ENCODE peak calls at places on chromosomes 5 and 9, in ten cellular contexts. One of them, this sample, is unnamed.

GRCh38 chr5:77171141-77171910 is 39.2 kb upstream of the PDE8B start:
- DNase-seq in GM23338: no peak
- DNase-seq in activated CD8-positive, alpha-beta memory T cell treated with anti-CD3 and anti-CD28 coated beads for 48 hours: no peak
- DNase-seq in T follicular helper cell: no peak
- DNase-seq in GM23248: no peak
- DNase-seq in endothelial cell: no peak
- DNase-seq in hippocampal formation: no peak
- DNase-seq in activated naive CD4-positive, alpha-beta T cell treated with Interleukin-2 at 50 U/mL for 16 hours: no peak
- DNase-seq in EL: no peak
- DNase-seq in CD14-positive monocyte: no peak
- DNase-seq in this sample: no peak

GRCh38 chr9:124122813-124123462 is 111.4 kb downstream of the LHX2 start:
- DNase-seq in GM23338: no peak
- DNase-seq in activated CD8-positive, alpha-beta memory T cell treated with anti-CD3 and anti-CD28 coated beads for 48 hours: no peak
- DNase-seq in T follicular helper cell: no peak
- DNase-seq in GM23248: peak
- DNase-seq in endothelial cell: no peak
- DNase-seq in hippocampal formation: no peak
- DNase-seq in activated naive CD4-positive, alpha-beta T cell treated with Interleukin-2 at 50 U/mL for 16 hours: peak
- DNase-seq in EL: peak
- DNase-seq in CD14-positive monocyte: no peak
- DNase-seq in this sample: no peak

GRCh38 chr5:159096555-159097460 is 2.9 kb downstream of the EBF1 start:
- DNase-seq in GM23338: peak
- DNase-seq in activated CD8-positive, alpha-beta memory T cell treated with anti-CD3 and anti-CD28 coated beads for 48 hours: no peak
- DNase-seq in T follicular helper cell: no peak
- DNase-seq in GM23248: no peak
- DNase-seq in endothelial cell: peak
- DNase-seq in hippocampal formation: no peak
- DNase-seq in activated naive CD4-positive, alpha-beta T cell treated with Interleukin-2 at 50 U/mL for 16 hours: no peak
- DNase-seq in EL: no peak
- DNase-seq in CD14-positive monocyte: no peak
- DNase-seq in this sample: no peak

GRCh38 chr9:128361296-128361980 is 9.7 kb upstream of the URM1 start:
- DNase-seq in GM23338: no peak
- DNase-seq in activated CD8-positive, alpha-beta memory T cell treated with anti-CD3 and anti-CD28 coated beads for 48 hours: no peak
- DNase-seq in T follicular helper cell: no peak
- DNase-seq in GM23248: peak
- DNase-seq in endothelial cell: no peak
- DNase-seq in hippocampal formation: no peak
- DNase-seq in activated naive CD4-positive, alpha-beta T cell treated with Interleukin-2 at 50 U/mL for 16 hours: no peak
- DNase-seq in EL: no peak
- DNase-seq in CD14-positive monocyte: no peak
- DNase-seq in this sample: no peak

GRCh38 chr9:82993856-82994605 is 68.9 kb downstream of the RASEF start:
- DNase-seq in GM23338: no peak
- DNase-seq in activated CD8-positive, alpha-beta memory T cell treated with anti-CD3 and anti-CD28 coated beads for 48 hours: no peak
- DNase-seq in T follicular helper cell: no peak
- DNase-seq in GM23248: no peak
- DNase-seq in endothelial cell: no peak
- DNase-seq in hippocampal formation: no peak
- DNase-seq in activated naive CD4-positive, alpha-beta T cell treated with Interleukin-2 at 50 U/mL for 16 hours: no peak
- DNase-seq in EL: no peak
- DNase-seq in CD14-positive monocyte: no peak
- DNase-seq in this sample: no peak

GRCh38 chr9:119951090-119951489 is 581.9 kb upstream of the BRINP1 start:
- DNase-seq in GM23338: peak
- DNase-seq in activated CD8-positive, alpha-beta memory T cell treated with anti-CD3 and anti-CD28 coated beads for 48 hours: no peak
- DNase-seq in T follicular helper cell: no peak
- DNase-seq in GM23248: peak
- DNase-seq in endothelial cell: no peak
- DNase-seq in hippocampal formation: no peak
- DNase-seq in activated naive CD4-positive, alpha-beta T cell treated with Interleukin-2 at 50 U/mL for 16 hours: no peak
- DNase-seq in EL: peak
- DNase-seq in CD14-positive monocyte: no peak
- DNase-seq in this sample: peak

GRCh38 chr5:121503111-121503840 is 348.4 kb upstream of the FTMT start:
- DNase-seq in GM23338: peak
- DNase-seq in activated CD8-positive, alpha-beta memory T cell treated with anti-CD3 and anti-CD28 coated beads for 48 hours: no peak
- DNase-seq in T follicular helper cell: no peak
- DNase-seq in GM23248: peak
- DNase-seq in endothelial cell: peak
- DNase-seq in hippocampal formation: no peak
- DNase-seq in activated naive CD4-positive, alpha-beta T cell treated with Interleukin-2 at 50 U/mL for 16 hours: no peak
- DNase-seq in EL: no peak
- DNase-seq in CD14-positive monocyte: no peak
- DNase-seq in this sample: no peak

GRCh38 chr9:82130331-82131042 is 141.9 kb downstream of the SPATA31D1 start:
- DNase-seq in GM23338: no peak
- DNase-seq in activated CD8-positive, alpha-beta memory T cell treated with anti-CD3 and anti-CD28 coated beads for 48 hours: no peak
- DNase-seq in T follicular helper cell: no peak
- DNase-seq in GM23248: no peak
- DNase-seq in endothelial cell: no peak
- DNase-seq in hippocampal formation: no peak
- DNase-seq in activated naive CD4-positive, alpha-beta T cell treated with Interleukin-2 at 50 U/mL for 16 hours: no peak
- DNase-seq in EL: no peak
- DNase-seq in CD14-positive monocyte: no peak
- DNase-seq in this sample: no peak

GRCh38 chr9:102862478-102862877 is 132.7 kb upstream of the CYLC2 start:
- DNase-seq in GM23338: no peak
- DNase-seq in activated CD8-positive, alpha-beta memory T cell treated with anti-CD3 and anti-CD28 coated beads for 48 hours: no peak
- DNase-seq in T follicular helper cell: no peak
- DNase-seq in GM23248: no peak
- DNase-seq in endothelial cell: no peak
- DNase-seq in hippocampal formation: no peak
- DNase-seq in activated naive CD4-positive, alpha-beta T cell treated with Interleukin-2 at 50 U/mL for 16 hours: no peak
- DNase-seq in EL: no peak
- DNase-seq in CD14-positive monocyte: no peak
- DNase-seq in this sample: no peak

GRCh38 chr9:132609184-132609583 is 26.8 kb downstream of the BARHL1 start:
- DNase-seq in GM23338: no peak
- DNase-seq in activated CD8-positive, alpha-beta memory T cell treated with anti-CD3 and anti-CD28 coated beads for 48 hours: no peak
- DNase-seq in T follicular helper cell: no peak
- DNase-seq in GM23248: no peak
- DNase-seq in endothelial cell: no peak
- DNase-seq in hippocampal formation: no peak
- DNase-seq in activated naive CD4-positive, alpha-beta T cell treated with Interleukin-2 at 50 U/mL for 16 hours: no peak
- DNase-seq in EL: no peak
- DNase-seq in CD14-positive monocyte: no peak
- DNase-seq in this sample: no peak